ENCODE peak calls at places on chromosomes 11 and 22, in nine cellular contexts. U is mammary epithelial cell, C is cardiac fibroblast, B is astrocyte, W is mucosa of descending colon, E is dorsolateral prefrontal cortex, Y is lung, A is colonic mucosa, Q is cardiac muscle cell. X is an unnamed sample.

GRCh38 chr22:48923909-48924475 is 903.7 kb downstream of the BRD1 start:
- DNase-seq in U (no peak), C (no peak), B (no peak), W (no peak), E (no peak), Y (no peak), A (no peak), Q (no peak), X (peak)

GRCh38 chr11:6418199-6418957 is 516 bp downstream of the APBB1 start:
- DNase-seq in U (no peak), C (peak), B (no peak), W (no peak), E (no peak), Y (no peak), A (peak), Q (peak), X (no peak)

GRCh38 chr22:36160499-36160942 is at the start of gene APOL3:
- DNase-seq in U (peak), C (peak), B (peak), W (peak), E (no peak), Y (peak), A (peak), Q (no peak), X (no peak)

GRCh38 chr11:16924826-16925494 is 89.3 kb downstream of the PLEKHA7 start:
- DNase-seq in U (peak), C (peak), B (peak), W (peak), E (peak), Y (peak), A (peak), Q (peak), X (no peak)

GRCh38 chr11:68044145-68044813 is 5.5 kb downstream of the TCIRG1 start:
- DNase-seq in U (no peak), C (no peak), B (no peak), W (peak), E (no peak), Y (no peak), A (no peak), Q (no peak), X (no peak)

GRCh38 chr22:24471570-24471969 is 23.6 kb upstream of the UPB1 start:
- DNase-seq in U (no peak), C (peak), B (peak), W (no peak), E (no peak), Y (no peak), A (no peak), Q (no peak), X (no peak)

GRCh38 chr22:50019316-50019715 is 6.8 kb upstream of the IL17REL start:
- DNase-seq in U (no peak), C (no peak), B (no peak), W (no peak), E (no peak), Y (no peak), A (no peak), Q (no peak), X (no peak)

GRCh38 chr11:114775849-114776621 is 97.7 kb downstream of the NXPE2 start:
- DNase-seq in U (no peak), C (no peak), B (no peak), W (peak), E (peak), Y (no peak), A (no peak), Q (peak), X (no peak)

GRCh38 chr11:61688368-61689163 is 8.4 kb downstream of the DAGLA start:
- DNase-seq in U (peak), C (peak), B (peak), W (peak), E (no peak), Y (peak), A (peak), Q (no peak), X (no peak)

GRCh38 chr22:49628351-49629023 is 199.2 kb downstream of the BRD1 start:
- DNase-seq in U (no peak), C (no peak), B (no peak), W (peak), E (no peak), Y (no peak), A (no peak), Q (no peak), X (no peak)

GRCh38 chr11:69014084-69014935 is 1.3 kb upstream of the MRGPRF start:
- DNase-seq in U (no peak), C (no peak), B (no peak), W (peak), E (no peak), Y (no peak), A (peak), Q (peak), X (no peak)

GRCh38 chr11:22928207-22928917 is 68.1 kb upstream of the CCDC179 start:
- DNase-seq in U (no peak), C (no peak), B (no peak), W (no peak), E (no peak), Y (no peak), A (no peak), Q (no peak), X (no peak)

GRCh38 chr11:111733655-111734088 is 32.5 kb downstream of the PPP2R1B start:
- DNase-seq in U (no peak), C (no peak), B (peak), W (no peak), E (no peak), Y (no peak), A (no peak), Q (no peak), X (no peak)

GRCh38 chr11:134272381-134273316 is 3.5 kb upstream of the GLB1L3 start:
- DNase-seq in U (no peak), C (peak), B (no peak), W (no peak), E (no peak), Y (no peak), A (no peak), Q (peak), X (peak)

GRCh38 chr22:43343262-43343988 is at the start of gene SCUBE1:
- DNase-seq in U (peak), C (peak), B (no peak), W (peak), E (peak), Y (peak), A (peak), Q (peak), X (no peak)

GRCh38 chr22:48796295-48797015 is 1031.2 kb downstream of the BRD1 start:
- DNase-seq in U (no peak), C (no peak), B (no peak), W (no peak), E (no peak), Y (no peak), A (no peak), Q (no peak), X (peak)

GRCh38 chr22:45804319-45804985 is 132.8 kb downstream of the ATXN10 start:
- DNase-seq in U (no peak), C (no peak), B (no peak), W (no peak), E (no peak), Y (no peak), A (no peak), Q (no peak), X (no peak)

GRCh38 chr11:73257342-73258103 is 14.6 kb upstream of the P2RY6 start:
- DNase-seq in U (peak), C (peak), B (peak), W (no peak), E (no peak), Y (peak), A (no peak), Q (peak), X (peak)

GRCh38 chr11:73248526-73249185 is 23.5 kb upstream of the P2RY6 start:
- DNase-seq in U (no peak), C (no peak), B (no peak), W (no peak), E (no peak), Y (no peak), A (no peak), Q (no peak), X (no peak)

GRCh38 chr11:73249304-73249703 is 22.8 kb upstream of the P2RY6 start:
- DNase-seq in U (peak), C (no peak), B (peak), W (no peak), E (no peak), Y (no peak), A (no peak), Q (no peak), X (no peak)

GRCh38 chr11:73249858-73250773 is 22.0 kb upstream of the P2RY6 start:
- DNase-seq in U (peak), C (peak), B (no peak), W (no peak), E (no peak), Y (no peak), A (no peak), Q (no peak), X (no peak)

DNA sequence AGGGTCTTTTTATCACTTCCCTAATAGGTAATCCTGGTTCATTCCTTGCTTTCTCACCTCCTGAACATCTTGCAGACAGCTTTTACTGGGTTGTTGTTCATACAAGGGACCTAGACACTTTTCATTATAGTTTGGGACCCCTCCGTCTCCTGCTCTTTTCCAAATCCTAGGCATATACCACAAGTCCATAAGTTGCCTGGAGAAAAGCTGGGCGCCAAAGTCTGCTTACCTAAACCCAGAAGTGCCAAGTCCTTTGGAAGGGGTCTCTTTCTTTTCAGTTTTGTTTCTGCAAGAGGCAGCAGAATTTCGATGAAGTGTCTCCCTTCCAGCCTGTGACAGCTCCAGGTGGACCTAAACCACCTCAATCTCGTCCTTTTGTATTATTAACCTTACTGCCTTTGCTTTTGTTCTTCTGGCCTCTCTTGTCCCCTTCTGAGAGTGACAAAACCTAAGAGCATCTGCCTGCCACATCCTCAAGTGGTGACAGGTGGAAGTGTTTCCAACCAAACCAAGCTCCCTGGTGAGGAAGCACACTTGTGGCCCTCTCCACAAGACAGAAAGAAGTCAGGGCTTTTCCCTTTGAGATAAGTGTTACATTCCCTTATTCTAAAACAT is 19.5 kb upstream of the P2RY6 start:
- DNase-seq in U (no peak), C (no peak), B (no peak), W (no peak), E (no peak), Y (no peak), A (no peak), Q (peak), X (no peak)
- TF ChIP-seq CTCF in U (peak), C (peak), B (peak), W (no peak), E (no peak), Y (no peak), A (no peak), Q (no peak), X (no peak)

GRCh38 chr11:82229346-82229745 is 504.3 kb downstream of the FAM181B start:
- DNase-seq in U (peak), C (peak), B (no peak), W (no peak), E (no peak), Y (no peak), A (no peak), Q (peak), X (no peak)
- TF ChIP-seq CTCF in U (peak), C (no peak), B (peak), W (no peak), E (peak), Y (no peak), A (no peak), Q (peak), X (peak)

DNA sequence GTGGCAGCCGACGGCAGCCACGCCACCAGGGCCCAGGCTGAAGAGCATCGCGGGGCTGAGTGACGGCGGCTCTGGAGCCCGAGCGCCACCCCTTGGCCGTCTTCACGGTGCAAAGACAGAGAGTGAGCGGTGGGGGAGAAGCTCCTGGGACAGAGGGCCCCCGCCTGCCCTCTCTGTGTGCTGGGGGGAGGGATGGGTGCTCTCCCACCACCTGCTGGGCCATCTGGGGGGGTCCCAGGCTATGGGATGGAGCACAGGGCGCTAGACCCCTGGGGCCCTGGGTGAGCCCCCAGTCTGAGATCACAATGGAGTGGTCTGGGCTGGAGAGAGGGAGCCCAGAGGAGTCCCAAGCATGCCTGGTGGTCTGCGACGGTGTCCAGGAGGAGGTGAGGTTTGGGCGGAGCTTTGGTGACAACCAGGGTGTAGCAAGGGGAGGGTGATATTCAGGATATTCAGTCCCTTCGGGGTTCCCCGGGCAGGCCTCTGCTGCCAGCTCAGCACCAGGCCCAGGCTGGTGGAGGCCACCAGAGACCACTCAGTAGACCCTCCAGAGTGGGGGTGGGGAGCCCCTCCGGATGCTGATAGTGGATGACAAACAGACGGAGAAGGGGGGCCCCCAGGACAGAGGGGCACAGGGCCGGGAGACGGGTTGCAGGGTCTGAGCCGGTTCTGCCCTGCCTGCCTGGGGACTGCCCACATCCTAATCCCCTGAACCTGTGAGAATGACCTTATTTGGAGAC is 78.1 kb upstream of the PRR5 start:
- DNase-seq in U (no peak), C (peak), B (no peak), W (no peak), E (no peak), Y (no peak), A (no peak), Q (peak), X (peak)
- TF ChIP-seq CTCF in U (peak), C (peak), B (peak), W (no peak), E (peak), Y (no peak), A (no peak), Q (peak), X (peak)

DNA sequence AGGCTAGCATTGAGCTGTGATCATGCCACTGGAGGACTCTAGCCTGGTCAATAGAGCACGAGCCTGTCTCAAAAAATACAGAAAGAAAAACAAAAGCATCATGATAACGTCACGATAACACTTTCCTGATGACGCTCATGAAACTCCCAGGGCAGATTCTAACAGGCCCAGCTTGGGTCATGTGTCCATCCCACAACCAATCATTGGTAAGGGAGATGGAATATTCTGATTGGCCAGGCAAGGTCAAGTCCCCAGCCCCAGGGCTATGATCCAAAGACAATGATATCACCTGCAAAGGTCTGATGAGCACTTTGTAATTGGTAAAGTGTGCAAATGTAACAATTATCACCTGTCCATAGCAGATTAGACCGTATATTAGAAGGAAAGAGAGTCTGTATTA is 21.5 kb upstream of the DDX6 start:
- DNase-seq in U (no peak), C (no peak), B (no peak), W (no peak), E (no peak), Y (no peak), A (no peak), Q (no peak), X (no peak)
- TF ChIP-seq CTCF in U (no peak), C (no peak), B (no peak), W (no peak), E (no peak), Y (no peak), A (no peak), Q (no peak), X (no peak)

DNA sequence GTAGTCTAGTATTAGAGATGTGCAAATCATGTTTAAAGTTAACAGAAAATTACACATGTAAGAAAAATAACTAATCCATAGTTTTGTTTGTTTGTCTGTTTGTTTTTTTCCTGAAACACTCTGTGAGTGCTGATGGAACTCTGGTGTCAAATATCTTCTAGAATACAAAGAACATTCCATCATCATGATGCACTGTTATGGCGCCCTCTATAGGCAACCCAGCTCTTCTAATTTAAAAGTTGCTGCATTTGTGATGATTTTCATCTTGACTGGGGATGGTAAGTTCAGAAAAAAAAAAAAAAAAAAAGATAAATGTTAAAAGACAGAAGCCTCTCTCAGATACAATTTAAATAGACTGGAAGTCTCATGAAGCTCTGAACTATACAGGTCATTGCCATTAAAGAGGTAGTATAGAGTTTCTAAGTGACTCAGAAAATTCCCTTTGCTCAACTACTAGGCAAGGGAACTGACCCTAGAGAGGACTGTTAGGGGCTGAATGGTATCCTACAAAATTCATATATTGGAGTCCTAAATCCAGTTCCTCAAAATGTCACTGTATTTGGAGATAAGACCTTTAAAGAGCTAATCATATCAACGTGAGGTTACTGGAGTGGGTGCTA is 597.2 kb upstream of the ANO3 start:
- DNase-seq in U (peak), C (peak), B (peak), W (no peak), E (no peak), Y (no peak), A (no peak), Q (peak), X (no peak)
- TF ChIP-seq CTCF in U (peak), C (peak), B (peak), W (no peak), E (peak), Y (no peak), A (no peak), Q (peak), X (peak)

DNA sequence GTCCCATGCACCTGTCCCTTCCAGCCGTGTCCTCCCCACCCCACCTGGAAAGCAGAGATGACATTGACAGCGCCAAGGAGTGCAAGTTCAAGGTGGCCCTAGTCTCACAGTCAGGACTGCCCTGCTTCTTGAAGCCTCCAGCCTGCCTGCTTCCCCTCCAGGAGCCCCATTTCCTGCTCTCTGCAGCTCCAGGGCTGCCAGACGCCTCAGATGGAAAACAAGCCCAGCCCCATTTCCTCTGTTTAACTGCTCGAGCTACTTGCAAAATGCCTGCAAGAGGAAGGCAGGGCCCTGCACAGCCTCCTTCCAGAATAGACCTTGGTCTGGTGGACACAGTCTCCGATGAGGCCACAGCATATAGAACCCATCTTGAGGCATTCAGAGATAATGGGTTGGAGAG is 5.0 kb upstream of the DGKZ start:
- DNase-seq in U (no peak), C (peak), B (no peak), W (no peak), E (no peak), Y (no peak), A (no peak), Q (no peak), X (no peak)
- TF ChIP-seq CTCF in U (no peak), C (no peak), B (no peak), W (no peak), E (no peak), Y (no peak), A (no peak), Q (no peak), X (no peak)

DNA sequence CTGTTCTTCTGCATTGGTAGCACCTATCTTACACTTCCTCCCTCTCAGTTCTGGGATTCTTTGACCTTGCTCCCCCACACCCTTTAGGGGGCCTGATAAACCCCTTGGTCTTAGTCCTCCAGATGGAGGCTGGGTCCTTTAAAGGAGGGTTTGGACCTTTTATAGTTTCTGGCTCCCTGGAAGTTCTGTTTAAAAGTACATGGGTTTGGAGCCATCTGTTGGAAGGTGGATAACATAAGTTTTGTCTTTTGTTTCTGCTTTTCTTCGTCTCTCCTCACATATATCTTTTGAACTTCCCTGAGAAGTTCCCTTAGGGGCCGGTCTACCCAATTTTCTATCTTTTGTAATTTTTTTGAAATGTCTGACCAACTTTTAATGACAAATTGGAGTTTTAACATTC is 17.9 kb upstream of the HYLS1 start:
- DNase-seq in U (no peak), C (peak), B (no peak), W (no peak), E (no peak), Y (no peak), A (no peak), Q (no peak), X (no peak)
- TF ChIP-seq CTCF in U (no peak), C (no peak), B (no peak), W (no peak), E (no peak), Y (no peak), A (no peak), Q (peak), X (no peak)